ENCODE peak calls at places on chromosome 10, in five cellular contexts. N, S, W, U and P are unnamed samples. For H3K4me1, the result is how much of the 10 kb centered on the place peaks cover.

GRCh38 chr10:118568327-118568848 is 27.1 kb downstream of the PRLHR start:
- DNase-seq in N (peak), S (no peak), W (peak), U (peak), P (no peak)

GRCh38 chr10:103888113-103888841 is 29.7 kb downstream of the STN1 start:
- DNase-seq in N (peak), S (no peak), W (peak), U (no peak), P (no peak)

GRCh38 chr10:12966067-12966466 is 35.4 kb downstream of the CCDC3 start:
- DNase-seq in N (no peak), S (no peak), W (no peak), U (no peak), P (no peak)

GRCh38 chr10:113047151-113047550 is 97.1 kb downstream of the TCF7L2 start:
- DNase-seq in N (no peak), S (no peak), W (no peak), U (no peak), P (no peak)

GRCh38 chr10:102135956-102136526 is 3.2 kb downstream of the PPRC1 start:
- DNase-seq in N (no peak), S (no peak), W (no peak), U (no peak), P (no peak)

GRCh38 chr10:70528726-70529362 is 50.3 kb downstream of the PALD1 start:
- DNase-seq in N (peak), S (no peak), W (peak), U (no peak), P (no peak)

GRCh38 chr10:103295391-103296044 is 18.6 kb downstream of the INA start:
- DNase-seq in N (no peak), S (no peak), W (no peak), U (no peak), P (no peak)

GRCh38 chr10:119705434-119705831 is 20.4 kb upstream of the INPP5F start:
- DNase-seq in N (no peak), S (no peak), W (no peak), U (no peak), P (no peak)

GRCh38 chr10:70515035-70515702 is 36.6 kb downstream of the PALD1 start:
- DNase-seq in N (no peak), S (no peak), W (no peak), U (no peak), P (no peak)

GRCh38 chr10:122457934-122458333 is 3.4 kb upstream of the HTRA1 start:
- DNase-seq in N (no peak), S (no peak), W (no peak), U (no peak), P (no peak)

DNA sequence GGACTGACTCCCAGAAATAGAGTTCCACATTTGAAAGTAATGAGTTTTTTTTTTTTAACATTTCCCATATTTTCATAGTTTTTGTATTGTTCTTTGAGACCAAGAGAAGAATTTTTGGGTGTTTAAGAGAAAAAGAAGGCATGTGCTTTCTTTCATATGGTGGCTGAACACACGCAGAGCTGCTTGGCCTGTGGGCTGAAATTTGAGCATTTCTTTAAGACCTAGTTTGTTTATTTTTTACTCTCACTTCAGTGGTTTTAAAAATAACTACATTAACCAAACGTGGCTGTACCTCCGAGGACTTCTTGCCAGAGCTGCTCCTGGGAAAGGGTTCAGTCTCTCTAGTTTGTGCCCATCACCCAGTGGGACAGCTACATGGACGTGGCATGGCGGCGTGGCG is 58.3 kb downstream of the INPP5A start:
- DNase-seq in N (no peak), S (no peak), W (no peak), U (no peak), P (no peak)
- H3K4me1 ChIP-seq in N (under half), S (under half), W (under half), U (under half), P (under half)

GRCh38 chr10:89364533-89364932 is 13.3 kb upstream of the IFIT1B start:
- DNase-seq in N (no peak), S (no peak), W (no peak), U (no peak), P (no peak)
- H3K4me1 ChIP-seq in N (under half), S (under half), W (under half), U (under half), P (under half)

DNA sequence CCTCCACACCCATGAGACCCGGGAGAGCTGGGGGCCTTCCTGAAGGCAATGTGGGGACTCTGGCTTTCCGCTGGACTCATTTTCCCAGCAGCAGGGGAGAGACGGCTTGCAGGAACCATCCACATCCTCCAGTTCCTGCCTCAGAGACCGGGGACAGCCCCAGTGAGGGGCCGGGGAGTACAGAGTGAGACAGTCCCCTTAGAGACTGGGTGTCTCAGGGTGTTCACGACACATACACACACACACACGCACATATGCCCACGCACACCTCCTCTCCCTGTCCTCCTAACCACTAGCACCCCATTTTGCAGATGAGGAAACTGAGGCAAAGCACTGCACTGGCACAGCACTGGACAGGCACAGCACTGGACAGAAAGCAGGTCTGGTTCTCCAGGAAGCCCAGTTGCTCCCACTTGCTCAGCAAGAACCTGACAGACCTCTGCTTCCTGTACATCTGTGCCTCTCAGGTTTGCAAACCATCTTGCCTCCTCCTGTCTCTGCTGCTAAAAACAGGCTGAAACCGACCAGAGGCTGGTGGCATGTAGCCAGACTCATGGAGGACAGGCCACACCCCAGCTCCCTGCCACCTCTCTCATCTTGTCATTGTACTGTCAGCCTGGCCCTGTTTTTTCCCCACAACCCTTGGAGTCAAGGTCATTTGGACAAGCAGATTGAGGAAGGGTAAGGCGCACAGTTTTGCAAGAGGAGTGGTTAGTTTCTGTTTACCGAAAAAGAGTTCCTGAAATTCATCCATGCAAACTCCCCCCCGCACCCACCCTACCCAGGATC is 8.0 kb upstream of the C10orf105 start:
- DNase-seq in N (peak), S (peak), W (no peak), U (peak), P (no peak)
- H3K4me1 ChIP-seq in N (under half), S (half or more), W (under half), U (half or more), P (under half)

DNA sequence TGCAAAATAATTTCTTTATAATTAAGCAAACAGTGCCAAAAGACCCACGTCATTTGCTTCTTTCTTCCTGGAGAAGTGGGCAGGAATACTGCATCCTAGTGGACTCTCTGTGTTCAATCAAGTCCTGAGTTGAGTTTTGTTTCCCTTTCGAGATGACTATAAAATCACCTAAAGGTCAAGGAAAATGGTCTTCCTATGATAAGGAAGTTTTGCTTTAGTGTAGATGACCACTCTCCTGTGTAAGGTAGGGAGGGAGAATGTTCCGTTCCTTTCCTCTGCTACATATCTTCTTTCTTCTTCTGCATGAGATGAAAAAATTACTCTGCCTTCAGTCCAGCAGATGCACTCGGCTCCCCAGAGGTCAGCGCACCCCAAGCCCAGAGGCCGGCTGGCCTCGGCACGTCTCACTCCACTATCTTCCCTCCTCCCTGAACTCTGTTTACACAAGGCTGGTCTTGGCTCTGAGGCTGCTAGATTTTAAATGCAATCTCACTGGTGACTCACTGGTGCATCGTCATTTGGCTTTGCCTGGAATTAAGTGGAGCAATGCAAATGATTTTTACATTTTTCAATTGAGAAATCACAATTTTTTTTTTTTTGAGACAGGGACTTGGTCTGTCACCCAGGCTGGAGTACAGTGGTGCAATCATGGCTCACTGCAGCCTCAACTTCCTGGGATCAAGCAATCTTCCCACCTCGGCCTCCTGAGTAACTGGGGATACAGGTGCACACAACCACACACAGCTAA is 18.6 kb upstream of the VDAC2 start:
- DNase-seq in N (peak), S (no peak), W (no peak), U (no peak), P (no peak)
- H3K4me1 ChIP-seq in N (under half), S (under half), W (under half), U (under half), P (under half)